ENCODE peak calls at places on chromosomes 13 and 19, in eight cellular contexts. One of them, this sample, is unnamed.

GRCh38 chr19:57359300-57359699 is 4.1 kb upstream of the TRAPPC2B start:
- DNase-seq in endothelial cell of umbilical vein: no peak
- DNase-seq in HCT116: no peak
- DNase-seq in GM23338: no peak
- DNase-seq in H1: no peak
- DNase-seq in GM12878: no peak
- DNase-seq in K562: no peak
- DNase-seq in HepG2: no peak
- DNase-seq in this sample: no peak

GRCh38 chr13:60448907-60449510 is 52.0 kb downstream of the TDRD3 start:
- DNase-seq in HepG2: peak
- DNase-seq in GM12878: no peak
- DNase-seq in K562: peak
- DNase-seq in GM23338: peak
- DNase-seq in HCT116: peak
- DNase-seq in H1: no peak
- DNase-seq in endothelial cell of umbilical vein: peak
- DNase-seq in this sample: peak

GRCh38 chr13:49395416-49396277 is 48.2 kb downstream of the CAB39L start:
- DNase-seq in GM23338: no peak
- DNase-seq in HCT116: no peak
- DNase-seq in endothelial cell of umbilical vein: no peak
- DNase-seq in HepG2: no peak
- DNase-seq in H1: no peak
- DNase-seq in GM12878: no peak
- DNase-seq in K562: no peak
- DNase-seq in this sample: no peak

GRCh38 chr13:93420887-93421286 is 194.3 kb downstream of the GPC6 start:
- DNase-seq in endothelial cell of umbilical vein: no peak
- DNase-seq in GM23338: peak
- DNase-seq in K562: no peak
- DNase-seq in HCT116: no peak
- DNase-seq in GM12878: no peak
- DNase-seq in H1: no peak
- DNase-seq in HepG2: no peak
- DNase-seq in this sample: no peak

GRCh38 chr13:101773062-101773461 is 320.6 kb downstream of the ITGBL1 start:
- DNase-seq in HCT116: no peak
- DNase-seq in GM23338: no peak
- DNase-seq in HepG2: no peak
- DNase-seq in H1: no peak
- DNase-seq in endothelial cell of umbilical vein: peak
- DNase-seq in K562: no peak
- DNase-seq in GM12878: no peak
- DNase-seq in this sample: no peak

GRCh38 chr13:103055166-103055565 is 11.1 kb downstream of the SLC10A2 start:
- DNase-seq in GM23338: no peak
- DNase-seq in H1: no peak
- DNase-seq in HepG2: no peak
- DNase-seq in K562: no peak
- DNase-seq in GM12878: no peak
- DNase-seq in HCT116: no peak
- DNase-seq in endothelial cell of umbilical vein: no peak
- DNase-seq in this sample: no peak

GRCh38 chr13:80924596-80924995 is 583.7 kb upstream of the SPRY2 start:
- DNase-seq in endothelial cell of umbilical vein: peak
- DNase-seq in HCT116: no peak
- DNase-seq in H1: no peak
- DNase-seq in GM12878: no peak
- DNase-seq in GM23338: no peak
- DNase-seq in K562: no peak
- DNase-seq in HepG2: no peak
- DNase-seq in this sample: no peak

GRCh38 chr19:1837625-1838105 is 10.6 kb downstream of the REXO1 start:
- DNase-seq in H1: no peak
- DNase-seq in HCT116: no peak
- DNase-seq in HepG2: peak
- DNase-seq in GM23338: peak
- DNase-seq in GM12878: no peak
- DNase-seq in K562: peak
- DNase-seq in endothelial cell of umbilical vein: peak
- DNase-seq in this sample: no peak

GRCh38 chr13:113207890-113208423 is 512 bp downstream of the PCID2 start:
- DNase-seq in K562: peak
- DNase-seq in endothelial cell of umbilical vein: peak
- DNase-seq in GM12878: no peak
- DNase-seq in GM23338: peak
- DNase-seq in HCT116: no peak
- DNase-seq in H1: no peak
- DNase-seq in HepG2: peak
- DNase-seq in this sample: no peak

GRCh38 chr19:4758659-4759058 is 32.9 kb upstream of the FEM1A start:
- DNase-seq in HCT116: no peak
- DNase-seq in endothelial cell of umbilical vein: no peak
- DNase-seq in HepG2: no peak
- DNase-seq in K562: no peak
- DNase-seq in GM12878: no peak
- DNase-seq in H1: no peak
- DNase-seq in GM23338: no peak
- DNase-seq in this sample: no peak

GRCh38 chr19:1295169-1296012 is 9.7 kb downstream of the EFNA2 start:
- DNase-seq in GM23338: peak
- DNase-seq in HepG2: no peak
- DNase-seq in K562: peak
- DNase-seq in GM12878: no peak
- DNase-seq in HCT116: no peak
- DNase-seq in endothelial cell of umbilical vein: no peak
- DNase-seq in H1: no peak
- DNase-seq in this sample: no peak

GRCh38 chr19:54606230-54606629 is 12.8 kb downstream of the LILRA1 start:
- DNase-seq in GM23338: no peak
- DNase-seq in K562: no peak
- DNase-seq in endothelial cell of umbilical vein: no peak
- DNase-seq in HCT116: no peak
- DNase-seq in H1: no peak
- DNase-seq in HepG2: no peak
- DNase-seq in GM12878: peak
- DNase-seq in this sample: no peak

GRCh38 chr19:7515471-7516226 is at the start of gene ZNF358:
- DNase-seq in GM23338: peak
- DNase-seq in K562: peak
- DNase-seq in endothelial cell of umbilical vein: peak
- DNase-seq in GM12878: no peak
- DNase-seq in HCT116: no peak
- DNase-seq in H1: no peak
- DNase-seq in HepG2: peak
- DNase-seq in this sample: no peak

GRCh38 chr19:1066748-1067340 is at the start of gene ARHGAP45:
- DNase-seq in HepG2: no peak
- DNase-seq in GM23338: peak
- DNase-seq in H1: no peak
- DNase-seq in K562: peak
- DNase-seq in GM12878: no peak
- DNase-seq in endothelial cell of umbilical vein: no peak
- DNase-seq in HCT116: no peak
- DNase-seq in this sample: no peak

GRCh38 chr19:43638214-43638990 is 1.2 kb downstream of the CADM4 start:
- DNase-seq in GM12878: no peak
- DNase-seq in HepG2: no peak
- DNase-seq in GM23338: no peak
- DNase-seq in K562: no peak
- DNase-seq in H1: no peak
- DNase-seq in endothelial cell of umbilical vein: no peak
- DNase-seq in HCT116: no peak
- DNase-seq in this sample: no peak
- TF ChIP-seq EZH2 in GM12878: no peak
- TF ChIP-seq EZH2 in HepG2: no peak
- TF ChIP-seq EZH2 in GM23338: no peak
- TF ChIP-seq EZH2 in K562: no peak
- TF ChIP-seq EZH2 in H1: no peak
- TF ChIP-seq EZH2 in endothelial cell of umbilical vein: no peak
- TF ChIP-seq EZH2 in HCT116: no peak
- TF ChIP-seq EZH2 in this sample: no peak

GRCh38 chr19:45123440-45123850 is 30.5 kb downstream of the PPP1R37 start:
- DNase-seq in H1: no peak
- DNase-seq in HepG2: no peak
- DNase-seq in endothelial cell of umbilical vein: no peak
- DNase-seq in GM12878: no peak
- DNase-seq in K562: no peak
- DNase-seq in GM23338: no peak
- DNase-seq in HCT116: no peak
- DNase-seq in this sample: peak
- TF ChIP-seq POLR2AphosphoS5 in H1: no peak
- TF ChIP-seq POLR2AphosphoS5 in HepG2: no peak
- TF ChIP-seq POLR2AphosphoS5 in endothelial cell of umbilical vein: no peak
- TF ChIP-seq POLR2AphosphoS5 in GM12878: no peak
- TF ChIP-seq POLR2AphosphoS5 in K562: no peak
- TF ChIP-seq POLR2AphosphoS5 in GM23338: no peak
- TF ChIP-seq POLR2AphosphoS5 in HCT116: no peak
- TF ChIP-seq POLR2AphosphoS5 in this sample: no peak

GRCh38 chr19:18900700-18901502 is 4.9 kb upstream of the CERS1 start:
- DNase-seq in HCT116: no peak
- DNase-seq in K562: no peak
- DNase-seq in endothelial cell of umbilical vein: no peak
- DNase-seq in HepG2: no peak
- DNase-seq in H1: no peak
- DNase-seq in GM23338: no peak
- DNase-seq in GM12878: no peak
- DNase-seq in this sample: no peak

GRCh38 chr19:18898533-18899408 is 2.8 kb upstream of the CERS1 start:
- DNase-seq in K562: no peak
- DNase-seq in HepG2: no peak
- DNase-seq in GM12878: no peak
- DNase-seq in H1: no peak
- DNase-seq in GM23338: no peak
- DNase-seq in HCT116: no peak
- DNase-seq in endothelial cell of umbilical vein: no peak
- DNase-seq in this sample: no peak

GRCh38 chr19:18898081-18898532 is 2.1 kb upstream of the CERS1 start:
- DNase-seq in HepG2: no peak
- DNase-seq in endothelial cell of umbilical vein: no peak
- DNase-seq in K562: peak
- DNase-seq in HCT116: no peak
- DNase-seq in H1: no peak
- DNase-seq in GM23338: no peak
- DNase-seq in GM12878: no peak
- DNase-seq in this sample: no peak

GRCh38 chr19:18901503-18901890 is 5.5 kb upstream of the CERS1 start:
- DNase-seq in K562: no peak
- DNase-seq in GM12878: no peak
- DNase-seq in HCT116: no peak
- DNase-seq in GM23338: no peak
- DNase-seq in H1: no peak
- DNase-seq in endothelial cell of umbilical vein: no peak
- DNase-seq in HepG2: no peak
- DNase-seq in this sample: no peak

DNA sequence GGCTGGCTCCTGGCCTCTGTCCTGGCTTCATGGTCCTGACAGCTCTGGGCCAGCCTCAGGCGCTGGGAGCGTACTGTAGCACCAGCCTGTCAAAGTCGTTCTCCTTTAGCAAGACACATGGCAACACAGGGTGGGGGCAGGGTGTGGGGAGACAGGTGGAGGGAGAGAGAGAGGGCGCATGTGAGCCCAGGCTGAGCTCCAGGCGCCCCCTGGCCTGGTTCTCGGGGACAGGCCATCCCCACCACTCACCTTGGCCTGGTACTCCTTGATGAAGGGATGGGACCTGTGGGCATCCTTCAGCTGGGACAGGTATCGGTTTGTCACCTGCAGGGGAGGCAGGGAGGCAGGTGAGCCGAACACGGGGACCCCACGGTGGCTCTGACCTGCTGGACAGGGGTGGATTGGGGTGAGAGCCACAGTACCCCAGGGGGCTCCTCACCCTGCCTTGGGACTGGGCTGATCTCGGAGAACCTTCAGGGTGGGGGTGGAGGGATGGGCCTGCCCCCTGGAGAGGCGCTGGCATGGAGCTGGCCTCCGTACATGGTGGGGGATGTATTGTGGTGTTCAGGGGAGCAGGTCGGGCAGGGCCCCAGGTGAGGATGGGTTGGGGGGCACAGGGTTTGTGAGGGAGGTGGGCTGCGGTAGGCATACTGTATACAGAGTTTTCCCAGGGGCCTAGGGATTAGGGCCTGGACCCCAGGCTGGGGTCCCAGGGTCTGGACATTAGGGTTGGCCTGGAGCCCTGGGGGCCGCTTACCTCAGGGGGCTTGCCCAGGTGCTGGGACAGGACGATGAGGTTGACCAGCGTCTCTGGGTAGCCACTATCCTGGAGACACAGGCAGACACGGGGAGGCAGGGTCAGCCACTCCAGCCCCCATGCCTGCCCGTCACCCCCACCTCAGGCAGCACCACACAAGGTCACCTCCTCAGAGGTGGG is 3.9 kb upstream of the CERS1 start:
- DNase-seq in K562: no peak
- DNase-seq in H1: no peak
- DNase-seq in HCT116: no peak
- DNase-seq in GM23338: peak
- DNase-seq in GM12878: no peak
- DNase-seq in endothelial cell of umbilical vein: no peak
- DNase-seq in HepG2: no peak
- DNase-seq in this sample: no peak
- H3K27ac ChIP-seq in K562: no peak
- H3K27ac ChIP-seq in H1: no peak
- H3K27ac ChIP-seq in HCT116: no peak
- H3K27ac ChIP-seq in GM23338: no peak
- H3K27ac ChIP-seq in GM12878: no peak
- H3K27ac ChIP-seq in endothelial cell of umbilical vein: no peak
- H3K27ac ChIP-seq in HepG2: no peak
- H3K27ac ChIP-seq in this sample: no peak

DNA sequence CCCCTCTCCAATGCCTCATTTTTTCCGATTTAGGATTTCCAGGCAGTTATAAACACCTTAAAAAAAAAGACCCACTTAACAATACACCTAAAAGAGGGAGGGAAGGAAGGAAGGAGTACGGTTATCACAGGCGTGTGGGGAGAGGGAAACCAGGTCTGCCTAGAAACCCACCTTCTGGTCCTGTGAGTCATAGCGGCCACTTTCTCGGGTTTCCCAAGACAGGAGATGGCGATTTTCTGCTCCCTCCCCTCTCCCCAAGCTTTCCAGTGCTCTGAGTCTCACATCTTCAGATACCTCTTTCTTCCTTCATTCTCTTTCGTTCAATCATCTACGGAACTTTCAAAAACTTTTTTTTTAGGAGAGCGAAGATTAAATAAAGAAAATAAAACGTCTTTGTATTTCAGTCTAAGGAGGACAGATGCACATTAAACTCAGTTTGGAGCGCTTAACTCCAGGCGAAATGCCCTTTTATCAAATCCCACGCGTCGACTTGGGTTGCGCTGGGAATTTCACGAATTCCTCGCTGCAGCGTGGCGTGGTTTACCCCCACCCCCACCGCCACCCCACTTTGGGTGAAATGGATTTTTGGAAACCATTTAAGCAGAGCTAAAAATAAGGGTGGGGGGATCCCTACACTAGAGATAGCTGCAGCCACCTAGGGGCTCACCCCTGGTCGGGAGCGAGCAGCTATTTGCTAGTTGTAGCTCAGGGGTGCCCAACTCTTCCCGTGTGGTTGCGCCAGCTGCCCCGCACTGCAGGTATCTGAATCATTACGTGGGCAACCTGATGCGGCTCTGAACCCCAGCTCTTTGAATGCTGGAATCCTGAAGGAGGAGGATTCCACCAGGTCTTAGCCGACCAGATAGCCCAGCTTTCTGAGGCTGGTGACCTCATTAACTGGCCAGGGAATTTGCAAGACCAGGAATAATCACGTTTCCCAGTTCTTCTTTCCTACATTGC is 6.4 kb upstream of the TSHZ3 start:
- DNase-seq in HCT116: no peak
- DNase-seq in HepG2: no peak
- DNase-seq in endothelial cell of umbilical vein: no peak
- DNase-seq in H1: no peak
- DNase-seq in GM12878: no peak
- DNase-seq in GM23338: peak
- DNase-seq in K562: no peak
- DNase-seq in this sample: no peak
- TF ChIP-seq EZH2 in HCT116: no peak
- TF ChIP-seq EZH2 in HepG2: no peak
- TF ChIP-seq EZH2 in endothelial cell of umbilical vein: no peak
- TF ChIP-seq EZH2 in H1: peak
- TF ChIP-seq EZH2 in GM12878: no peak
- TF ChIP-seq EZH2 in GM23338: peak
- TF ChIP-seq EZH2 in K562: no peak
- TF ChIP-seq EZH2 in this sample: no peak

This sample was measured in SK-N-MC.